ENCODE peak calls at places on chromosomes 16 and 17, in ten cellular contexts. B is coronary artery, O is fibroblast of pulmonary artery, H is A673, F is adrenal gland, M is gastrocnemius medialis, N is cardiac fibroblast, D is GM23338, Q is vagina, L is epithelial cell of esophagus. C is an unnamed sample.

GRCh38 chr17:65584604-65585521 is 23.4 kb upstream of the AXIN2 start:
- DNase-seq in Q (no peak), B (no peak), H (no peak), M (peak; percentile 55), O (no peak), N (peak; percentile 24), F (peak; percentile 38), L (no peak), D (no peak), C (peak; percentile 41)

GRCh38 chr17:78999056-78999768 is 10.4 kb downstream of the CANT1 start:
- DNase-seq in L (no peak), Q (no peak), B (peak; percentile 72), D (no peak), F (peak; percentile 15), H (no peak), M (peak; percentile 5), O (no peak), N (no peak), C (no peak)

GRCh38 chr17:48102700-48103378 is 1.6 kb upstream of the CBX1 start:
- DNase-seq in O (no peak), M (no peak), Q (no peak), F (no peak), L (no peak), B (no peak), D (no peak), H (no peak), N (peak; percentile 12), C (no peak)

GRCh38 chr16:54482892-54483574 is 196.4 kb upstream of the IRX3 start:
- DNase-seq in M (no peak), N (no peak), Q (no peak), O (no peak), L (no peak), H (no peak), B (no peak), F (no peak), D (no peak), C (no peak)

GRCh38 chr17:17363638-17364337 is 60.6 kb downstream of the NT5M start:
- DNase-seq in D (peak; percentile 20), M (peak; percentile 12), L (no peak), B (no peak), O (no peak), N (no peak), F (no peak), Q (no peak), H (no peak), C (no peak)

GRCh38 chr17:48134912-48135480 is 27.4 kb downstream of the SNX11 start:
- DNase-seq in B (no peak), D (peak; percentile 69), F (no peak), L (no peak), Q (no peak), M (no peak), N (no peak), O (no peak), H (peak; percentile 49), C (no peak)

GRCh38 chr16:11674818-11675560 is 6.7 kb downstream of the SNN start:
- DNase-seq in B (no peak), M (peak; percentile 78), F (no peak), N (peak; percentile 45), D (peak; percentile 30), H (peak; percentile 33), Q (no peak), L (peak; percentile 38), O (peak; percentile 46), C (peak; percentile 20)

GRCh38 chr16:5706206-5706605 is 608.6 kb upstream of the EEF2KMT start:
- DNase-seq in F (no peak), L (peak; percentile 28), O (no peak), B (no peak), M (no peak), D (no peak), H (peak; percentile 5), Q (no peak), N (no peak), C (no peak)

GRCh38 chr17:54968954-54969400 is 412 bp downstream of the STXBP4 start:
- DNase-seq in Q (no peak), L (peak; percentile 26), B (peak; percentile 80), D (no peak), O (peak; percentile 43), N (peak; percentile 55), H (peak; percentile 36), M (peak; percentile 34), F (peak; percentile 51), C (peak; percentile 74)

GRCh38 chr16:56421313-56421712 is 4.0 kb downstream of the AMFR start:
- DNase-seq in M (no peak), Q (no peak), F (no peak), H (no peak), D (no peak), O (no peak), N (no peak), L (no peak), B (no peak), C (no peak)

GRCh38 chr17:79874329-79874981 is 35.2 kb upstream of the CBX4 start:
- DNase-seq in F (no peak), Q (no peak), D (peak; percentile 79), H (peak; percentile 58), B (no peak), N (peak; percentile 52), O (peak; percentile 42), L (peak; percentile 65), M (no peak), C (peak; percentile 32)

GRCh38 chr16:67415872-67416793 is at the start of gene ZDHHC1:
- DNase-seq in N (peak; percentile 64), H (peak; percentile 72), L (peak; percentile 64), B (no peak), D (peak; percentile 86), F (peak; percentile 81), O (peak; percentile 66), Q (no peak), M (peak; percentile 48), C (peak; percentile 89)

GRCh38 chr16:72743011-72743761 is 304.7 kb downstream of the ZFHX3 start:
- DNase-seq in F (no peak), O (no peak), N (no peak), H (no peak), M (no peak), L (no peak), Q (no peak), D (no peak), B (no peak), C (no peak)

GRCh38 chr16:4089811-4090293 is 26.4 kb downstream of the ADCY9 start:
- DNase-seq in O (no peak), B (peak; percentile 77), F (no peak), L (no peak), Q (no peak), N (no peak), D (no peak), H (no peak), M (peak; percentile 69), C (no peak)

GRCh38 chr16:88881090-88881580 is 14.7 kb upstream of the PABPN1L start:
- DNase-seq in Q (no peak), O (no peak), F (no peak), H (no peak), B (no peak), D (peak; percentile 61), N (no peak), M (no peak), L (peak; percentile 40), C (peak; percentile 7)

GRCh38 chr16:23947838-23948237 is 112.1 kb downstream of the PRKCB start:
- DNase-seq in F (no peak), D (no peak), B (peak; percentile 1), L (no peak), Q (no peak), O (no peak), N (no peak), H (no peak), M (no peak), C (no peak)

DNA sequence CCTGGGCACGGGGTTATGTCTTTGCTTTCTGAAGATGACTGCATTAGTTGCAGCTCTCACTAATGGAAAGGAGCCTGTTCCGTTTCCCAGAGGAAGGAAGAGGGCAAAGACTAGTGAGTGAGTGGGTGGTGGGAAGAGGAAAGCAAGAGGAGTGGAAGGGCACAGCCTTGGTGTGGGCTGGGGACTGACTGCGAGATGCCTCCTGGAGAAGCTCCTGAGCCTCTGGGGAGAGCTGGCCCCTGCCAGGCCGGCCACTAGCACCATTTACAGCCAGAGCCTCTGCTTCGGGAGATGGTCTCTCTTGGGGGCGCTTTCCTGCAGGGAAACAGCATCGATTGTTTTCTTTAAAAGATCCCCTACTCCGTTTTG is 825 bp upstream of the RHBDL3 start:
- DNase-seq in N (no peak), Q (no peak), B (no peak), F (no peak), O (no peak), D (no peak), L (no peak), H (no peak), M (no peak), C (peak; percentile 8)
- H3K4me3 ChIP-seq in N (no peak overlapping the region), Q (peak overlapping the region; percentile 97), B (peak overlapping the region; percentile 93), F (peak overlapping the region; percentile 83), O (no peak overlapping the region), D (peak overlapping the region; percentile 74), L (no peak overlapping the region), H (no peak overlapping the region), M (peak overlapping the region; percentile 58), C (no peak overlapping the region)

GRCh38 chr16:1379863-1380174 is 28.1 kb downstream of the GNPTG start:
- DNase-seq in M (no peak), N (no peak), F (no peak), B (no peak), Q (no peak), O (no peak), L (no peak), D (peak; percentile 83), H (no peak), C (no peak)
- H3K4me3 ChIP-seq in M (peak overlapping the region; percentile 64), N (no peak overlapping the region), F (peak overlapping the region; percentile 56), B (peak overlapping the region; percentile 72), Q (peak overlapping the region; percentile 64), O (peak overlapping the region; percentile 24), L (peak overlapping the region; percentile 28), D (peak overlapping the region; percentile 86), H (peak overlapping the region; percentile 90), C (no peak overlapping the region)

DNA sequence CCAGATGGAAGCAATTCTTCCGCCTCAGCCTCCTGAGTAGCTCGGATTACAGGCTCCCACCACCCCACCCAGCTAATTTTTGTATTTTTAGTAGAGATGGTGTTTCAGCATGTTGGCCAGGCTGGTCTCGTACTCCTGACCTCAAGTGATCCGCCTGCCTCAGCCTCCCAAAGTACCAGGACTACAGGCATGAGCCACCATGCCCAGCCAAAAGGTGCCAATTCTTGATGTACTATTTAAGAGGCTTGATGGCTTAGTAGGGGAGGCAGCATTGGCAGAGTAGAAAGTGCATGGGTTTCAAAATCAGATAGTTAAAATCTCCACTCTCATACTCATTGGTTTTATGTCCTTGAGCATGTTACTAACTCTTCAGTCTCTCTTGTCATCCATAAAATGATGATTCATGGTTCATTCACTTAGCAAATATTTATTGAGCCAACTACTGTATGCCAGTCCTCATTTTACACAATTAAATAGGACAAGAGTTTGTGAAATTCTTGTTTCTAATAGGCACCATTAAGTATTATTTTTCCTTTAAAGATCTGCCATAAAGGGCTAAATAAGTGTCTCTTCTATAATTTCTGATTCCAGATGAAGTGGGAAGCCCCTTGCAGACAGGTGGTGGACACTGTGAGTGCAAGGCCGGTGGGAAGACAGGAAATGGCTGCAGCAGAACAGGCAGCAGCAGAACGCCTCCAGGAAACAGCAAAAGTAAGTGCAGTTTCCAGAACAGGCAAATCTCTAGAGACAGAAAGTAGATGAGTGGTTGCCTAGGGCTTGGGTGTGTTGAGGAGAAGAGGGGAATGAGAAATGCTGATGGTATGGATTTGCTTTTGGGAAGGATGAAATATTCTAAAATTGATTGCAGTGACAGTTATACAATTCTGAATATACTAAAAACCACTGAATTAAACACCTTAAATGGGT is 8.2 kb upstream of the RPL27 start:
- DNase-seq in H (no peak), L (peak; percentile 77), N (peak; percentile 76), F (no peak), O (no peak), D (no peak), M (no peak), B (no peak), Q (no peak), C (peak; percentile 46)
- H3K4me3 ChIP-seq in H (no peak overlapping the region), L (no peak overlapping the region), N (no peak overlapping the region), F (no peak overlapping the region), O (no peak overlapping the region), D (no peak overlapping the region), M (no peak overlapping the region), B (no peak overlapping the region), Q (no peak overlapping the region), C (peak overlapping the region; percentile 26)

GRCh38 chr16:7716924-7717323 is 384.3 kb downstream of the RBFOX1 start:
- DNase-seq in F (no peak), D (no peak), N (no peak), B (no peak), M (no peak), Q (no peak), H (no peak), L (no peak), O (no peak), C (no peak)
- H3K4me3 ChIP-seq in F (no peak overlapping the region), D (no peak overlapping the region), N (no peak overlapping the region), B (no peak overlapping the region), M (no peak overlapping the region), Q (no peak overlapping the region), H (no peak overlapping the region), L (no peak overlapping the region), O (no peak overlapping the region), C (no peak overlapping the region)